ENCODE peak calls at places on chromosomes 3 and 15, in four cellular contexts. O, H, Y and T are unnamed samples.

GRCh38 chr3:55555866-55556621 is 68.9 kb upstream of the WNT5A start:
- DNase-seq in O (no peak), Y (no peak), H (no peak), T (no peak)

GRCh38 chr3:187401861-187402260 is 33.7 kb downstream of the RTP4 start:
- DNase-seq in O (no peak), H (no peak), Y (no peak), T (no peak)

GRCh38 chr3:195042741-195043611 is 228.0 kb downstream of the XXYLT1 start:
- DNase-seq in H (no peak), O (no peak), Y (no peak), T (no peak)

GRCh38 chr3:122960652-122961051 is 66.9 kb downstream of the SEMA5B start:
- DNase-seq in O (no peak), H (no peak), Y (no peak), T (no peak)

GRCh38 chr3:135864060-135864459 is 101.5 kb upstream of the PPP2R3A start:
- DNase-seq in Y (no peak), H (no peak), O (no peak), T (no peak)

GRCh38 chr3:21392521-21392920 is 358.5 kb downstream of the ZNF385D start:
- DNase-seq in Y (no peak), O (no peak), H (no peak), T (no peak)

GRCh38 chr3:76372497-76372896 is 587.1 kb upstream of the ZNF717 start:
- DNase-seq in H (no peak), O (no peak), Y (no peak), T (no peak)

GRCh38 chr3:128873623-128874022 is 5.8 kb upstream of the ACAD9 start:
- DNase-seq in H (no peak), O (no peak), Y (no peak), T (no peak)

GRCh38 chr3:17195192-17195611 is 310.4 kb downstream of the PLCL2 start:
- DNase-seq in Y (no peak), O (no peak), H (peak; percentile 50), T (no peak)

GRCh38 chr3:72593881-72594397 is 254.3 kb downstream of the SHQ1 start:
- DNase-seq in H (no peak), Y (peak; percentile 82), O (no peak), T (no peak)

GRCh38 chr3:112074616-112075497 is 11.3 kb upstream of the C3orf52 start:
- DNase-seq in Y (no peak), H (peak; percentile 81), O (peak; percentile 87), T (peak; percentile 53)

GRCh38 chr3:55128201-55128870 is 200.5 kb upstream of the LRTM1 start:
- DNase-seq in H (no peak), Y (no peak), O (no peak), T (no peak)

GRCh38 chr15:51267047-51267713 is 71.2 kb downstream of the CYP19A1 start:
- DNase-seq in O (no peak), H (peak; percentile 23), Y (no peak), T (no peak)

GRCh38 chr15:67386947-67387346 is 132.4 kb downstream of the IQCH start:
- DNase-seq in O (no peak), Y (no peak), H (no peak), T (no peak)

GRCh38 chr15:45634442-45635190 is at the start of gene SQOR:
- DNase-seq in Y (peak; percentile 96), O (peak; percentile 61), H (peak; percentile 96), T (peak; percentile 52)

GRCh38 chr15:101210466-101210865 is 41.4 kb downstream of the CHSY1 start:
- DNase-seq in O (no peak), H (no peak), Y (no peak), T (no peak)

GRCh38 chr15:41476416-41477048 is 17.1 kb upstream of the ITPKA start:
- DNase-seq in O (no peak), Y (no peak), H (no peak), T (no peak)

GRCh38 chr15:47737424-47737823 is 20.1 kb downstream of the SEMA6D start:
- DNase-seq in O (no peak), Y (no peak), H (no peak), T (no peak)

GRCh38 chr3:177597325-177598109 is 400.2 kb upstream of the TBL1XR1 start:
- DNase-seq in O (no peak), Y (no peak), H (peak; percentile 30), T (no peak)

GRCh38 chr3:12746419-12746818 is 12.6 kb downstream of the TMEM40 start:
- DNase-seq in Y (no peak), H (no peak), O (no peak), T (no peak)
- TF ChIP-seq POLR2A in Y (no peak), H (no peak), O (no peak), T (no peak)

DNA sequence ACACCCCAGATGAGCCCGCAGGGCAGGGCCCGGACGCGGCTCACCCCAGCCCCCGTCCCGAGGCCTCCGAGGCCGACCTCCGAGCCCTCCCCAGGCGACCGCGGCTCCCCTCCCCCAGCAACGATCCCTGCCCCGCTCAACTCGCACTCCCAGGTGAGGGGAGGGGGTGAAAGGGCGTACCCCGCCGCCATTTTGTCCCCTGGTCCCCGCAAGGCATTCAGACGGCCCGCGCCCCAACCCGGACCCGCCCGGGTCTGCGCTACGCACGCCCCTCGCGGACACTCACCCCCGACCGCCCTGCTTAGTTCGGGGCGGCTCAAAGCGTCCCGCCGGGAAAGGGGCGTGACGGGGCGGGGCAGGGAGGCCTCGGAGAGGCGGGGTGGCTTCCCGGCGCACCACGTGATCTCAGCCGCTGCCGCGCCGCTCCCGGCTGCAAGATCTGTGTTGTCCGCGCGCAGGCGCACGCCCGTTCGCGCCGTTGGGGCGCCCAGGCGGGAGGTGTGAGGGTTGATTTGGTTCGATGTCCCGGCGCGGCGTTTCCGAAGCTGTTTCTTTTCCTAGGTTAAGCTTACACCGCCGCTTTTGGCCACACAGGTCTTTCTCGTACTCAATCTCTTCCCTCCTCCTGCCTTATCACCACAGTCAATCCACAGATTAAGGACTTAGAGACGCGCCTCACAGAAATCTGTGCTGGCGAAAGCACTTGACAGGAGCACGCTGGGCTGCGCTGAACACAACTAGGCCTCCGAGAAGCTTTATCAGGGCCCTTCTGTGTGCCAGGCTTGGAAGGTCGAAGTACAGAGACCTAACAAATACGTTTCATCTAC is at the start of gene SCAPER:
- DNase-seq in O (peak; percentile 91), Y (peak; percentile 98), H (peak; percentile 93), T (peak; percentile 79)
- TF ChIP-seq POLR2A in O (peak; percentile 41), Y (peak; percentile 67), H (peak; percentile 78), T (peak; percentile 47)

GRCh38 chr15:88613074-88613944 is 7.8 kb upstream of the AEN start:
- DNase-seq in O (no peak), H (no peak), Y (no peak), T (peak; percentile 9)
- TF ChIP-seq POLR2A in O (no peak), H (no peak), Y (no peak), T (no peak)

GRCh38 chr3:4754180-4755086 is 224.8 kb upstream of the BHLHE40 start:
- DNase-seq in Y (no peak), O (no peak), H (no peak), T (no peak)
- TF ChIP-seq POLR2A in Y (no peak), O (no peak), H (no peak), T (no peak)

GRCh38 chr3:50235716-50236483 is at the start of gene GNAI2:
- DNase-seq in Y (peak; percentile 100), O (peak; percentile 93), H (peak; percentile 99), T (peak; percentile 97)
- TF ChIP-seq POLR2A in Y (peak; percentile 99), O (peak; percentile 84), H (peak; percentile 63), T (peak; percentile 96)

GRCh38 chr15:90047956-90048575 is 46.9 kb downstream of the ZNF710 start:
- DNase-seq in Y (peak; percentile 58), H (peak; percentile 86), O (no peak), T (no peak)

GRCh38 chr15:90044916-90045371 is 43.8 kb downstream of the ZNF710 start:
- DNase-seq in Y (no peak), H (no peak), O (no peak), T (no peak)

GRCh38 chr15:90046846-90047481 is 45.8 kb downstream of the ZNF710 start:
- DNase-seq in H (peak; percentile 88), O (no peak), Y (peak; percentile 48), T (no peak)

GRCh38 chr15:90044191-90044590 is 43.1 kb downstream of the ZNF710 start:
- DNase-seq in O (no peak), H (no peak), Y (peak; percentile 48), T (no peak)

DNA sequence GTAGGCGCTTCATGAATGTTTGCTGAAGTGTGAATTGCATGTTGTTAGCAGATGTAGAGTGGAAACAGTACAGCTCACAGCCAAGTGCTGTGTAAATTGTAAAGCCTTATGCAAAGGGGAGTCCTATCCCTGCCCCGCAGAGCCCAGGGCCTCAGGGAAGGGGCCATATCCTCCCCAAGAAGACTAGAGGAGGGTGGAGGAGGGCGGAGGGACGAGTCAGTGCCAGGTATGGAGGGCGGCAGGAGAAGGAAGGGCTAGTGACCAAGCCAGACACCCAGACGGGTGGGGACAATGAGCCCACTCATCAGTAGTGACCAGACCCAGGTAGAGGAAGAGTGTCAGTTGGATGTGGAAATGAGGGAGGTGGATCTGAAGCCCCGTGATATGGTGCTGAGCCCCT is 45.2 kb downstream of the ZNF710 start:
- DNase-seq in O (no peak), Y (peak; percentile 37), H (no peak), T (no peak)
- TF ChIP-seq POLR2A in O (no peak), Y (no peak), H (no peak), T (no peak)

GRCh38 chr15:27935328-27935727 is 163.8 kb downstream of the OCA2 start:
- DNase-seq in Y (no peak), H (no peak), O (no peak), T (no peak)

GRCh38 chr15:27937873-27938272 is 161.2 kb downstream of the OCA2 start:
- DNase-seq in H (no peak), O (no peak), Y (no peak), T (no peak)

GRCh38 chr15:27932600-27932999 is 166.5 kb downstream of the OCA2 start:
- DNase-seq in Y (no peak), H (no peak), O (no peak), T (no peak)

GRCh38 chr15:27933562-27933961 is 165.6 kb downstream of the OCA2 start:
- DNase-seq in O (no peak), H (no peak), Y (no peak), T (no peak)

GRCh38 chr15:27934782-27935181 is 164.3 kb downstream of the OCA2 start:
- DNase-seq in H (no peak), O (no peak), Y (no peak), T (no peak)
- TF ChIP-seq POLR2A in H (no peak), O (no peak), Y (no peak), T (no peak)